ENCODE peak calls at places on chromosomes 6 and 20, in five cellular contexts. One of them, this sample, is unnamed.
A peak's percentile ranks its signal among the peaks of the same experiment; 100 is the strongest.

GRCh38 chr20:37907330-37907676 is 4.4 kb downstream of the VSTM2L start:
- DNase-seq in naive B cell: no peak
- DNase-seq in lower lobe of right lung: no peak
- DNase-seq in RCC 7860: no peak
- DNase-seq in heart right ventricle: no peak
- DNase-seq in this sample: no peak

GRCh38 chr6:128742900-128743299 is 140.0 kb upstream of the LAMA2 start:
- DNase-seq in naive B cell: no peak
- DNase-seq in RCC 7860: no peak
- DNase-seq in lower lobe of right lung: no peak
- DNase-seq in heart right ventricle: no peak
- DNase-seq in this sample: no peak

GRCh38 chr20:32325706-32326506 is 32.2 kb upstream of the ASXL1 start:
- DNase-seq in lower lobe of right lung: no peak
- DNase-seq in RCC 7860: peak; percentile 93
- DNase-seq in heart right ventricle: no peak
- DNase-seq in naive B cell: no peak
- DNase-seq in this sample: no peak

GRCh38 chr6:81636930-81637568 is 115.4 kb downstream of the TENT5A start:
- DNase-seq in RCC 7860: no peak
- DNase-seq in heart right ventricle: no peak
- DNase-seq in lower lobe of right lung: no peak
- DNase-seq in naive B cell: no peak
- DNase-seq in this sample: no peak

GRCh38 chr6:139175389-139175788 is 40.5 kb downstream of the HECA start:
- DNase-seq in naive B cell: peak; percentile 38
- DNase-seq in lower lobe of right lung: no peak
- DNase-seq in heart right ventricle: no peak
- DNase-seq in RCC 7860: no peak
- DNase-seq in this sample: peak; percentile 68

GRCh38 chr6:160883999-160884398 is 107.6 kb upstream of the MAP3K4 start:
- DNase-seq in RCC 7860: no peak
- DNase-seq in heart right ventricle: no peak
- DNase-seq in naive B cell: no peak
- DNase-seq in lower lobe of right lung: no peak
- DNase-seq in this sample: no peak

GRCh38 chr6:32082951-32083350 is 26.2 kb downstream of the TNXB start:
- DNase-seq in lower lobe of right lung: no peak
- DNase-seq in heart right ventricle: no peak
- DNase-seq in naive B cell: no peak
- DNase-seq in RCC 7860: no peak
- DNase-seq in this sample: no peak

GRCh38 chr6:106132153-106132698 is 46.1 kb downstream of the PRDM1 start:
- DNase-seq in naive B cell: no peak
- DNase-seq in heart right ventricle: no peak
- DNase-seq in RCC 7860: no peak
- DNase-seq in lower lobe of right lung: no peak
- DNase-seq in this sample: no peak

GRCh38 chr6:10991115-10991514 is 53.0 kb downstream of the ELOVL2 start:
- DNase-seq in naive B cell: no peak
- DNase-seq in heart right ventricle: no peak
- DNase-seq in lower lobe of right lung: no peak
- DNase-seq in RCC 7860: no peak
- DNase-seq in this sample: no peak

GRCh38 chr6:119077643-119078448 is 618 bp downstream of the FAM184A start:
- DNase-seq in heart right ventricle: peak; percentile 11
- DNase-seq in lower lobe of right lung: peak; percentile 67
- DNase-seq in RCC 7860: no peak
- DNase-seq in naive B cell: peak; percentile 26
- DNase-seq in this sample: no peak

GRCh38 chr20:31568773-31569162 is 36.3 kb upstream of the ID1 start:
- DNase-seq in RCC 7860: no peak
- DNase-seq in heart right ventricle: no peak
- DNase-seq in lower lobe of right lung: no peak
- DNase-seq in naive B cell: no peak
- DNase-seq in this sample: no peak

GRCh38 chr6:98539669-98540207 is 294.6 kb upstream of the POU3F2 start:
- DNase-seq in RCC 7860: no peak
- DNase-seq in naive B cell: no peak
- DNase-seq in lower lobe of right lung: no peak
- DNase-seq in heart right ventricle: no peak
- DNase-seq in this sample: peak; percentile 26

GRCh38 chr6:21426841-21427490 is 166.6 kb upstream of the SOX4 start:
- DNase-seq in naive B cell: no peak
- DNase-seq in heart right ventricle: no peak
- DNase-seq in RCC 7860: no peak
- DNase-seq in lower lobe of right lung: no peak
- DNase-seq in this sample: no peak

GRCh38 chr6:41502607-41503434 is 43.4 kb upstream of the FOXP4 start:
- DNase-seq in heart right ventricle: peak; percentile 20
- DNase-seq in naive B cell: no peak
- DNase-seq in lower lobe of right lung: peak; percentile 52
- DNase-seq in RCC 7860: no peak
- DNase-seq in this sample: no peak

GRCh38 chr6:69936674-69937363 is 70.5 kb downstream of the COL19A1 start:
- DNase-seq in lower lobe of right lung: no peak
- DNase-seq in heart right ventricle: peak; percentile 21
- DNase-seq in naive B cell: no peak
- DNase-seq in RCC 7860: no peak
- DNase-seq in this sample: no peak